ENCODE peak calls at places on chromosomes 4 and X, in four cellular contexts. One of them, this sample, is unnamed.

GRCh38 chr4:118974758-118975157 is 86.1 kb downstream of the SYNPO2 start:
- DNase-seq in SK-N-SH: no peak
- DNase-seq in Right ventricle myocardium superior: no peak
- DNase-seq in PC-9: no peak
- DNase-seq in this sample: no peak

GRCh38 chr4:127997534-127998388 is 32.6 kb downstream of the ABHD18 start:
- DNase-seq in PC-9: no peak
- DNase-seq in SK-N-SH: no peak
- DNase-seq in Right ventricle myocardium superior: no peak
- DNase-seq in this sample: no peak

GRCh38 chrX:121836000-121836399 is 788.6 kb downstream of the GLUD2 start:
- DNase-seq in PC-9: no peak
- DNase-seq in Right ventricle myocardium superior: no peak
- DNase-seq in SK-N-SH: no peak
- DNase-seq in this sample: no peak

GRCh38 chr4:24686866-24687672 is 102.7 kb upstream of the DHX15 start:
- DNase-seq in SK-N-SH: peak
- DNase-seq in PC-9: peak
- DNase-seq in Right ventricle myocardium superior: no peak
- DNase-seq in this sample: no peak

GRCh38 chrX:108439434-108439883 is at the start of gene COL4A5:
- DNase-seq in PC-9: peak
- DNase-seq in Right ventricle myocardium superior: peak
- DNase-seq in SK-N-SH: no peak
- DNase-seq in this sample: peak

GRCh38 chr4:112517067-112517588 is 1.1 kb upstream of the NEUROG2 start:
- DNase-seq in SK-N-SH: peak
- DNase-seq in PC-9: no peak
- DNase-seq in Right ventricle myocardium superior: no peak
- DNase-seq in this sample: no peak

GRCh38 chrX:39894626-39895025 is 203.1 kb downstream of the BCOR start:
- DNase-seq in SK-N-SH: no peak
- DNase-seq in Right ventricle myocardium superior: no peak
- DNase-seq in PC-9: no peak
- DNase-seq in this sample: no peak

GRCh38 chrX:72142931-72143709 is 11.4 kb upstream of the RTL5 start:
- DNase-seq in PC-9: no peak
- DNase-seq in SK-N-SH: no peak
- DNase-seq in Right ventricle myocardium superior: no peak
- DNase-seq in this sample: no peak

GRCh38 chr4:53942712-53943111 is 121.7 kb downstream of the CHIC2 start:
- DNase-seq in Right ventricle myocardium superior: no peak
- DNase-seq in PC-9: no peak
- DNase-seq in SK-N-SH: no peak
- DNase-seq in this sample: no peak

GRCh38 chr4:141131738-141132688 is 1.3 kb downstream of the RNF150 start:
- DNase-seq in SK-N-SH: no peak
- DNase-seq in PC-9: no peak
- DNase-seq in Right ventricle myocardium superior: peak
- DNase-seq in this sample: peak

GRCh38 chr4:124409044-124409443 is 303.5 kb downstream of the ANKRD50 start:
- DNase-seq in PC-9: no peak
- DNase-seq in Right ventricle myocardium superior: no peak
- DNase-seq in SK-N-SH: no peak
- DNase-seq in this sample: no peak

GRCh38 chrX:138859421-138859820 is 147.9 kb upstream of the FGF13 start:
- DNase-seq in PC-9: no peak
- DNase-seq in Right ventricle myocardium superior: no peak
- DNase-seq in SK-N-SH: no peak
- DNase-seq in this sample: no peak

GRCh38 chrX:35711281-35711680 is 86.9 kb upstream of the MAGEB16 start:
- DNase-seq in Right ventricle myocardium superior: no peak
- DNase-seq in PC-9: no peak
- DNase-seq in SK-N-SH: no peak
- DNase-seq in this sample: no peak

GRCh38 chrX:108216405-108216804 is 124.8 kb downstream of the ATG4A start:
- DNase-seq in PC-9: no peak
- DNase-seq in SK-N-SH: no peak
- DNase-seq in Right ventricle myocardium superior: no peak
- DNase-seq in this sample: no peak

GRCh38 chr4:13430834-13431568 is 53.1 kb downstream of the RAB28 start:
- DNase-seq in SK-N-SH: no peak
- DNase-seq in Right ventricle myocardium superior: no peak
- DNase-seq in PC-9: no peak
- DNase-seq in this sample: no peak

GRCh38 chr4:20248155-20248558 is 3.5 kb upstream of the SLIT2 start:
- DNase-seq in SK-N-SH: peak
- DNase-seq in Right ventricle myocardium superior: no peak
- DNase-seq in PC-9: peak
- DNase-seq in this sample: no peak

GRCh38 chrX:16114640-16115039 is 8.7 kb upstream of the GRPR start:
- DNase-seq in Right ventricle myocardium superior: no peak
- DNase-seq in SK-N-SH: no peak
- DNase-seq in PC-9: no peak
- DNase-seq in this sample: no peak

GRCh38 chrX:114584434-114584943 is 603 bp downstream of the HTR2C start:
- DNase-seq in SK-N-SH: peak
- DNase-seq in PC-9: no peak
- DNase-seq in Right ventricle myocardium superior: no peak
- DNase-seq in this sample: peak

This sample was measured in aorta.